ENCODE peak calls at places on chromosome 19, in six cellular contexts. H, O, B, N, F and K are unnamed samples.
A peak's percentile ranks its signal among the peaks of the same experiment; 100 is the strongest.

GRCh38 chr19:47271949-47272348 is 2.7 kb upstream of the INAFM1 start:
- DNase-seq in N (no peak), F (no peak), O (no peak), H (no peak), B (no peak), K (no peak)

GRCh38 chr19:5317321-5317720 is 23.3 kb downstream of the PTPRS start:
- DNase-seq in F (no peak), B (no peak), H (no peak), N (no peak), O (no peak), K (no peak)

GRCh38 chr19:4738734-4739133 is 15.1 kb upstream of the DPP9 start:
- DNase-seq in O (no peak), B (no peak), H (no peak), F (no peak), N (no peak), K (no peak)

GRCh38 chr19:46841458-46842083 is 9.1 kb downstream of the AP2S1 start:
- DNase-seq in F (no peak), H (peak; percentile 84), O (peak; percentile 82), N (peak; percentile 78), B (no peak), K (peak; percentile 32)

GRCh38 chr19:4246767-4247593 is at the start of gene YJU2:
- DNase-seq in B (peak; percentile 99), O (peak; percentile 99), F (peak; percentile 99), N (peak; percentile 99), H (peak; percentile 98), K (peak; percentile 99)

GRCh38 chr19:6057651-6058365 is 52.5 kb downstream of the RFX2 start:
- DNase-seq in F (no peak), N (no peak), B (no peak), H (no peak), O (no peak), K (no peak)

GRCh38 chr19:46600393-46601317 is 475 bp upstream of the CALM3 start:
- DNase-seq in F (peak; percentile 93), B (peak; percentile 98), N (peak; percentile 98), O (peak; percentile 98), H (peak; percentile 97), K (peak; percentile 99)

GRCh38 chr19:29634002-29634401 is 27.9 kb downstream of the POP4 start:
- DNase-seq in O (no peak), H (no peak), N (no peak), F (no peak), B (no peak), K (no peak)

GRCh38 chr19:13033819-13034611 is 38.7 kb downstream of the NFIX start:
- DNase-seq in H (peak; percentile 41), N (peak; percentile 85), B (no peak), O (peak; percentile 91), F (no peak), K (peak; percentile 56)

GRCh38 chr19:42282036-42282762 is 13.1 kb downstream of the CIC start:
- DNase-seq in H (no peak), O (no peak), N (peak; percentile 29), B (no peak), F (no peak), K (no peak)

GRCh38 chr19:6271721-6272410 is 7.9 kb downstream of the MLLT1 start:
- DNase-seq in O (peak; percentile 95), H (peak; percentile 65), B (peak; percentile 72), F (no peak), N (peak; percentile 89), K (peak; percentile 51)

GRCh38 chr19:33284146-33284643 is 18.1 kb downstream of the CEBPA start:
- DNase-seq in N (no peak), F (no peak), H (no peak), O (no peak), B (no peak), K (no peak)

GRCh38 chr19:3095375-3096191 is 1.4 kb downstream of the GNA11 start:
- DNase-seq in B (no peak), N (peak; percentile 45), O (no peak), H (no peak), F (no peak), K (no peak)

GRCh38 chr19:35853038-35853756 is 893 bp upstream of the NPHS1 start:
- DNase-seq in B (no peak), N (no peak), H (no peak), O (no peak), F (no peak), K (no peak)

GRCh38 chr19:571127-571974 is 1.0 kb upstream of the BSG start:
- DNase-seq in F (no peak), O (no peak), N (no peak), H (peak; percentile 39), B (peak; percentile 60), K (no peak)

GRCh38 chr19:35756373-35757230 is at the start of gene HSPB6:
- DNase-seq in N (peak; percentile 76), B (peak; percentile 37), H (peak; percentile 61), O (peak; percentile 91), F (no peak), K (peak; percentile 92)

GRCh38 chr19:35592226-35592625 is 6.3 kb downstream of the PMIS2 start:
- DNase-seq in O (no peak), N (no peak), F (no peak), B (peak; percentile 25), H (no peak), K (no peak)

GRCh38 chr19:7917292-7918061 is 2.7 kb upstream of the SNAPC2 start:
- DNase-seq in H (peak; percentile 32), B (peak; percentile 56), F (no peak), O (no peak), N (no peak), K (peak; percentile 40)

GRCh38 chr19:41373993-41374392 is 2.3 kb upstream of the TMEM91 start:
- DNase-seq in O (peak; percentile 92), N (peak; percentile 90), B (peak; percentile 90), H (peak; percentile 72), F (peak; percentile 89), K (peak; percentile 96)

GRCh38 chr19:7307590-7308218 is 13.5 kb upstream of the INSR start:
- DNase-seq in N (no peak), F (no peak), O (no peak), H (no peak), B (no peak), K (no peak)

GRCh38 chr19:14843169-14843568 is 5.6 kb downstream of the OR7A10 start:
- DNase-seq in F (no peak), B (no peak), H (no peak), O (no peak), N (no peak), K (no peak)

GRCh38 chr19:48290923-48291700 is 21.2 kb downstream of the ZNF114 start:
- DNase-seq in F (no peak), O (peak; percentile 76), H (peak; percentile 64), B (peak; percentile 78), N (peak; percentile 77), K (peak; percentile 89)

GRCh38 chr19:47130589-47131168 is at the start of gene SAE1:
- DNase-seq in N (peak; percentile 95), B (peak; percentile 99), F (peak; percentile 98), O (peak; percentile 97), H (peak; percentile 98), K (peak; percentile 99)

GRCh38 chr19:3670258-3670795 is 29.9 kb downstream of the PIP5K1C start:
- DNase-seq in B (peak; percentile 85), F (no peak), N (peak; percentile 89), H (peak; percentile 95), O (peak; percentile 89), K (peak; percentile 80)

GRCh38 chr19:14149509-14149994 is 13.2 kb upstream of the ASF1B start:
- DNase-seq in N (peak; percentile 77), H (no peak), O (peak; percentile 83), F (no peak), B (peak; percentile 84), K (peak; percentile 19)

GRCh38 chr19:13160557-13160956 is 10.3 kb downstream of the IER2 start:
- DNase-seq in O (no peak), N (no peak), B (no peak), H (peak; percentile 64), F (no peak), K (peak; percentile 27)

GRCh38 chr19:8004723-8005513 is 523 bp downstream of the ELAVL1 start:
- DNase-seq in O (no peak), H (peak; percentile 8), B (peak; percentile 11), F (no peak), N (no peak), K (peak; percentile 12)

GRCh38 chr19:7488736-7489353 is at the start of gene PEX11G:
- DNase-seq in O (peak; percentile 93), F (no peak), H (peak; percentile 64), N (peak; percentile 92), B (peak; percentile 91), K (peak; percentile 88)

GRCh38 chr19:31271569-31271911 is 77.7 kb downstream of the TSHZ3 start:
- DNase-seq in B (no peak), O (no peak), F (no peak), N (no peak), H (no peak), K (no peak)

DNA sequence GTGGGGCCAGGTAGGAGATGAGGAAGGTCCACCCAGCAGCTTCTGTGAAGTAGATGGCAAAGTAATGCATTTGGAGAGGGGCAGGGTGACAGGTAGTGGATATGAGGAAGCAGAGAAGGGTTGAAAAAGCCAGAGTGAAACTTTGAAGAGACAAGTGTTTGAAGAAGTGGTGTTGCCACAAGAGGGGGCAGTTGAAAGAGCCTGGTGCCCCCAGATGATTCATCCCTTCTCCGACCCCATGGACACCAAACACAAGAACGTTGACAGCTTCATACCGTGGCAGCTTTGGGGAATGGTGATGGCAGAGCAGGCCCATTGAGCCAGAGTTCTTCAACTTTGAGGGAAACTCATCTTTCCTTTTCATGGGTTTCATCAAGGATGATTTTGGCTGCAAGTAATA is 19.9 kb downstream of the IFNL3 start:
- DNase-seq in O (no peak), H (no peak), N (no peak), B (no peak), F (no peak), K (no peak)
- TF ChIP-seq CTCF in O (no peak), H (no peak), N (no peak), B (no peak), F (no peak), K (no peak)

GRCh38 chr19:10538204-10538603 is 5.5 kb upstream of the ATG4D start:
- DNase-seq in B (no peak), F (no peak), N (no peak), H (no peak), O (no peak), K (no peak)

GRCh38 chr19:10537668-10538067 is 6.0 kb upstream of the ATG4D start:
- DNase-seq in F (no peak), N (no peak), O (no peak), H (no peak), B (no peak), K (no peak)

GRCh38 chr19:10532457-10532856 is 11.2 kb upstream of the ATG4D start:
- DNase-seq in N (no peak), F (no peak), B (no peak), O (no peak), H (no peak), K (no peak)

GRCh38 chr19:10535613-10536012 is 8.1 kb upstream of the ATG4D start:
- DNase-seq in N (no peak), O (no peak), H (no peak), F (no peak), B (no peak), K (no peak)

GRCh38 chr19:10533656-10534386 is 9.9 kb upstream of the ATG4D start:
- DNase-seq in N (no peak), H (peak; percentile 93), F (no peak), O (no peak), B (peak; percentile 7), K (peak; percentile 61)
- TF ChIP-seq CTCF in N (no peak), H (peak; percentile 22), F (no peak), O (no peak), B (no peak), K (no peak)

GRCh38 chr19:16619456-16619855 is 8.5 kb downstream of the MED26 start:
- DNase-seq in F (no peak), H (no peak), B (no peak), O (peak; percentile 56), N (peak; percentile 32), K (no peak)
- TF ChIP-seq CTCF in F (no peak), H (no peak), B (no peak), O (no peak), N (no peak), K (no peak)

GRCh38 chr19:23906835-23907234 is 7.9 kb upstream of the ZNF726 start:
- DNase-seq in O (no peak), H (no peak), N (no peak), F (no peak), B (no peak), K (no peak)
- TF ChIP-seq CTCF in O (no peak), H (no peak), N (no peak), F (no peak), B (no peak), K (no peak)